ENCODE peak calls at places on chromosomes 3 and 15, in seven cellular contexts. L is NCI-H1092 treated with DMSO at 0.1 percent for 48 hours; F is GM23338; I is stimulated activated CD4-positive, alpha-beta T cell treated with anti-CD3 and anti-CD28 coated beads, TNF-alpha, amount 100 ng/mL, for 48 hours; T is T-helper 22 cell; N is AG20443; R is mammary epithelial cell. Q is an unnamed sample.

GRCh38 chr15:25089577-25089976 is 134.8 kb downstream of the SNRPN start:
- DNase-seq in T (no peak), N (no peak), R (no peak), I (no peak), F (no peak), L (no peak), Q (no peak)

GRCh38 chr3:99562990-99563607 is 75.3 kb upstream of the COL8A1 start:
- DNase-seq in F (no peak), T (no peak), L (no peak), R (peak), N (no peak), I (no peak), Q (no peak)

GRCh38 chr15:95864467-95864886 is 466.0 kb upstream of the NR2F2 start:
- DNase-seq in F (no peak), R (no peak), I (no peak), T (no peak), L (no peak), N (no peak), Q (no peak)

GRCh38 chr3:99656606-99657005 is 18.2 kb downstream of the COL8A1 start:
- DNase-seq in T (no peak), F (no peak), I (no peak), N (no peak), R (no peak), L (no peak), Q (no peak)

GRCh38 chr3:81765425-81765824 is 4.0 kb upstream of the GBE1 start:
- DNase-seq in F (no peak), I (no peak), N (no peak), R (no peak), L (no peak), T (no peak), Q (no peak)

GRCh38 chr3:169390741-169391300 is 272.7 kb downstream of the MECOM start:
- DNase-seq in R (peak), F (no peak), T (no peak), N (no peak), L (peak), I (no peak), Q (no peak)

GRCh38 chr3:100761211-100761921 is 52.1 kb downstream of the TFG start:
- DNase-seq in T (no peak), N (no peak), R (no peak), I (no peak), L (no peak), F (peak), Q (no peak)

GRCh38 chr3:23302276-23302675 is 99.1 kb downstream of the UBE2E2 start:
- DNase-seq in N (peak), T (no peak), R (no peak), F (no peak), I (no peak), L (no peak), Q (no peak)

GRCh38 chr3:155185623-155186022 is 105.5 kb downstream of the MME start:
- DNase-seq in N (peak), R (peak), T (no peak), L (no peak), F (peak), I (no peak), Q (no peak)

GRCh38 chr3:13244695-13245449 is 171.6 kb upstream of the IQSEC1 start:
- DNase-seq in N (no peak), F (no peak), I (no peak), R (peak), T (no peak), L (no peak), Q (no peak)

GRCh38 chr3:193214445-193214844 is 26.6 kb upstream of the PLAAT1 start:
- DNase-seq in T (no peak), F (no peak), L (no peak), I (no peak), R (no peak), N (no peak), Q (no peak)

GRCh38 chr3:95721938-95722337 is 1092.5 kb upstream of the EPHA6 start:
- DNase-seq in F (no peak), L (no peak), T (no peak), I (no peak), N (no peak), R (no peak), Q (no peak)